ENCODE peak calls at places on chromosomes 11 and 22, in six cellular contexts. Z, C, K, J, F and U are unnamed samples.
A peak's percentile ranks its signal among the peaks of the same experiment; 100 is the strongest.

GRCh38 chr11:16986434-16987204 is 27.6 kb downstream of the PLEKHA7 start:
- DNase-seq in C (peak; percentile 69), K (peak; percentile 82), J (peak; percentile 26), F (peak; percentile 34), Z (peak; percentile 62), U (no peak)

GRCh38 chr22:31278643-31279326 is 13.5 kb downstream of the PIK3IP1 start:
- DNase-seq in F (no peak), C (no peak), Z (no peak), K (no peak), J (no peak), U (no peak)

GRCh38 chr11:13009921-13010736 is 1.0 kb downstream of the RASSF10 start:
- DNase-seq in C (no peak), K (peak; percentile 62), F (no peak), Z (no peak), J (no peak), U (peak; percentile 24)

GRCh38 chr22:48736593-48737460 is 1090.8 kb downstream of the BRD1 start:
- DNase-seq in Z (peak; percentile 28), J (no peak), K (no peak), C (no peak), F (no peak), U (no peak)

GRCh38 chr11:13952668-13953067 is 9.9 kb upstream of the SPON1 start:
- DNase-seq in J (no peak), Z (no peak), K (no peak), C (no peak), F (no peak), U (no peak)

GRCh38 chr22:21873619-21874018 is 6.2 kb upstream of the MAPK1 start:
- DNase-seq in Z (no peak), F (no peak), J (no peak), K (no peak), C (no peak), U (no peak)

GRCh38 chr22:22820626-22821025 is 67.0 kb upstream of the IGLL5 start:
- DNase-seq in J (no peak), Z (no peak), C (no peak), F (no peak), K (no peak), U (no peak)

GRCh38 chr22:50184004-50184461 is 1.7 kb upstream of the TRABD start:
- DNase-seq in F (no peak), J (no peak), K (peak; percentile 30), Z (no peak), C (peak; percentile 49), U (no peak)

GRCh38 chr22:17164392-17165024 is 5.4 kb upstream of the HDHD5 start:
- DNase-seq in K (no peak), F (no peak), Z (no peak), J (no peak), C (no peak), U (no peak)